ENCODE peak calls at places on chromosomes 16 and 17, in five cellular contexts. G, O, Z, L and K are unnamed samples.

GRCh38 chr16:75272097-75272548 is 20.7 kb upstream of the BCAR1 start:
- DNase-seq in G (no peak), O (no peak), Z (peak; percentile 55), L (no peak), K (no peak)

GRCh38 chr16:84838383-84838948 is 18.7 kb downstream of the CRISPLD2 start:
- DNase-seq in G (no peak), O (no peak), Z (no peak), L (no peak), K (peak; percentile 59)

GRCh38 chr17:9467518-9467917 is 108.1 kb downstream of the STX8 start:
- DNase-seq in G (no peak), O (no peak), Z (no peak), L (no peak), K (no peak)

GRCh38 chr17:64470676-64471075 is 21.8 kb downstream of the MILR1 start:
- DNase-seq in G (no peak), O (no peak), Z (no peak), L (no peak), K (no peak)

GRCh38 chr17:67260051-67260987 is 15.3 kb upstream of the HELZ start:
- DNase-seq in G (peak; percentile 92), O (no peak), Z (no peak), L (no peak), K (peak; percentile 87)

GRCh38 chr17:1989135-1989534 is 36.0 kb downstream of the RTN4RL1 start:
- DNase-seq in G (peak; percentile 77), O (no peak), Z (no peak), L (no peak), K (peak; percentile 98)

GRCh38 chr17:34365340-34365739 is 2.3 kb upstream of the CCL1 start:
- DNase-seq in G (no peak), O (no peak), Z (no peak), L (no peak), K (no peak)

GRCh38 chr17:4766199-4766598 is 5.5 kb upstream of the TM4SF5 start:
- DNase-seq in G (peak; percentile 45), O (no peak), Z (no peak), L (no peak), K (no peak)

GRCh38 chr16:88415381-88416323 is 32.9 kb downstream of the ZNF469 start:
- DNase-seq in G (no peak), O (no peak), Z (no peak), L (no peak), K (no peak)

GRCh38 chr16:78893340-78893739 is 707.2 kb downstream of the MAF start:
- DNase-seq in G (no peak), O (no peak), Z (no peak), L (no peak), K (no peak)

GRCh38 chr17:38364741-38365140 is 13.1 kb downstream of the SOCS7 start:
- DNase-seq in G (no peak), O (no peak), Z (no peak), L (no peak), K (peak; percentile 20)

GRCh38 chr17:16887523-16888095 is 84.3 kb downstream of the TNFRSF13B start:
- DNase-seq in G (no peak), O (no peak), Z (no peak), L (no peak), K (no peak)

GRCh38 chr17:35890774-35891155 is 10.6 kb upstream of the CCL5 start:
- DNase-seq in G (no peak), O (no peak), Z (peak; percentile 55), L (no peak), K (no peak)

GRCh38 chr16:67842509-67843342 is 606 bp downstream of the THAP11 start:
- DNase-seq in G (peak; percentile 67), O (peak; percentile 69), Z (peak; percentile 54), L (peak; percentile 40), K (peak; percentile 45)

GRCh38 chr17:965311-965989 is 14.1 kb downstream of the NXN start:
- DNase-seq in G (no peak), O (no peak), Z (no peak), L (no peak), K (no peak)

GRCh38 chr17:48577946-48578615 is at the start of gene HOXB4:
- DNase-seq in G (no peak), O (no peak), Z (peak; percentile 82), L (peak; percentile 33), K (peak; percentile 77)

GRCh38 chr17:42251115-42251514 is 25.1 kb downstream of the STAT5B start:
- DNase-seq in G (no peak), O (no peak), Z (no peak), L (no peak), K (peak; percentile 63)

GRCh38 chr17:44309472-44309871 is 1.1 kb downstream of the RUNDC3A start:
- DNase-seq in G (no peak), O (no peak), Z (peak; percentile 31), L (no peak), K (no peak)

GRCh38 chr17:63126607-63127006 is 160.6 kb downstream of the TANC2 start:
- DNase-seq in G (no peak), O (no peak), Z (no peak), L (no peak), K (peak; percentile 11)

GRCh38 chr17:78324391-78325075 is 35.3 kb downstream of the SOCS3 start:
- DNase-seq in G (peak; percentile 88), O (no peak), Z (no peak), L (no peak), K (peak; percentile 89)

GRCh38 chr17:77217136-77217535 is 76.4 kb downstream of the SEC14L1 start:
- DNase-seq in G (no peak), O (no peak), Z (no peak), L (no peak), K (no peak)

GRCh38 chr17:78794399-78794798 is 12.3 kb upstream of the CYTH1 start:
- DNase-seq in G (no peak), O (no peak), Z (no peak), L (no peak), K (no peak)

GRCh38 chr16:48971571-48972071 is 310.0 kb downstream of the CBLN1 start:
- DNase-seq in G (no peak), O (no peak), Z (no peak), L (no peak), K (no peak)

GRCh38 chr17:80182118-80182844 is 12.5 kb downstream of the CARD14 start:
- DNase-seq in G (no peak), O (no peak), Z (no peak), L (no peak), K (no peak)

GRCh38 chr17:76122411-76123126 is 18.5 kb downstream of the FOXJ1 start:
- DNase-seq in G (no peak), O (no peak), Z (peak; percentile 35), L (no peak), K (no peak)

GRCh38 chr16:1435921-1436697 is 5.2 kb downstream of the PERCC1 start:
- DNase-seq in G (no peak), O (no peak), Z (no peak), L (no peak), K (no peak)

GRCh38 chr17:82876149-82876548 is 36.3 kb upstream of the ZNF750 start:
- DNase-seq in G (no peak), O (no peak), Z (no peak), L (no peak), K (peak; percentile 72)

GRCh38 chr17:4908301-4908700 is 5.4 kb upstream of the CHRNE start:
- DNase-seq in G (no peak), O (no peak), Z (no peak), L (no peak), K (no peak)